ENCODE peak calls at places on chromosomes 5 and 9, in four cellular contexts. J is tibial nerve, L is sigmoid colon, D is cardiac muscle cell. M is an unnamed sample.
A peak's percentile ranks its signal among the peaks of the same experiment; 100 is the strongest.

GRCh38 chr5:57495285-57495684 is 12.7 kb upstream of the ACTBL2 start:
- DNase-seq in J (no peak), L (no peak), D (no peak), M (no peak)

GRCh38 chr9:16192403-16193017 is 639.7 kb downstream of the CCDC171 start:
- DNase-seq in J (no peak), L (no peak), D (peak; percentile 76), M (no peak)

GRCh38 chr9:73143606-73144328 is 7.9 kb upstream of the ANXA1 start:
- DNase-seq in J (no peak), L (no peak), D (peak; percentile 91), M (no peak)

GRCh38 chr5:169296456-169297220 is 4.3 kb downstream of the SLIT3 start:
- DNase-seq in J (peak; percentile 60), L (peak; percentile 81), D (peak; percentile 61), M (no peak)

GRCh38 chr5:116754556-116754955 is 179.9 kb upstream of the SEMA6A start:
- DNase-seq in J (no peak), L (no peak), D (no peak), M (no peak)

GRCh38 chr9:111559000-111559610 is 34.1 kb downstream of the ZNF483 start:
- DNase-seq in J (no peak), L (no peak), D (peak; percentile 46), M (no peak)

GRCh38 chr5:99070355-99070754 is 141.5 kb upstream of the CHD1 start:
- DNase-seq in J (no peak), L (no peak), D (no peak), M (no peak)

GRCh38 chr9:135391759-135392158 is 87.8 kb upstream of the PPP1R26 start:
- DNase-seq in J (no peak), L (no peak), D (no peak), M (no peak)

GRCh38 chr5:64746446-64746845 is 22.0 kb downstream of the SREK1IP1 start:
- DNase-seq in J (no peak), L (no peak), D (no peak), M (no peak)

GRCh38 chr9:116027511-116027910 is 126.1 kb upstream of the PAPPA start:
- DNase-seq in J (no peak), L (no peak), D (peak; percentile 87), M (no peak)

GRCh38 chr9:135992486-135993408 is 31.6 kb upstream of the UBAC1 start:
- DNase-seq in J (peak; percentile 69), L (peak; percentile 94), D (peak; percentile 95), M (no peak)

GRCh38 chr5:172183881-172184280 is 4.1 kb downstream of the STK10 start:
- DNase-seq in J (no peak), L (no peak), D (no peak), M (no peak)

DNA sequence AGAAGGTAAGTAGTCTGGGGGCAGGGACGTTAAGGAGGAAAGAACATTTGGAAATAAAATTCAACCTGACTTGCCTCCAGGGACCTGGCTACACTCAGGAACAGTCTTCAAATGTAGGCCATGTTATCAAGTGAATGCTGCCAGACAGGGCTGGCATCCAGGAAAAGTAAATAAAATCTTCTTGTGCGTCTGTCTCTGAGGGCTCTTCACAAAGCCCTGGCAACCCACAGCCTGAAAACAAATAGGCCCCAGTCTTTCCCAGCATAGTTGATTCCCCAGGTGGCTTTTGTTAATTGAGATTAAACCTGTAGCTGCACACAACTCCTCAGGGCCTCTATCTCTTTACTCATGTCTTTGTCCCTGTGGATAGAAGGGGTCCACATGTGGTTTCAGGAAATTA is 55.4 kb downstream of the STK32A start:
- DNase-seq in J (no peak), L (no peak), D (no peak), M (no peak)
- H3K27ac ChIP-seq in J (no peak overlapping the region), L (no peak overlapping the region), D (no peak overlapping the region), M (no peak overlapping the region)

DNA sequence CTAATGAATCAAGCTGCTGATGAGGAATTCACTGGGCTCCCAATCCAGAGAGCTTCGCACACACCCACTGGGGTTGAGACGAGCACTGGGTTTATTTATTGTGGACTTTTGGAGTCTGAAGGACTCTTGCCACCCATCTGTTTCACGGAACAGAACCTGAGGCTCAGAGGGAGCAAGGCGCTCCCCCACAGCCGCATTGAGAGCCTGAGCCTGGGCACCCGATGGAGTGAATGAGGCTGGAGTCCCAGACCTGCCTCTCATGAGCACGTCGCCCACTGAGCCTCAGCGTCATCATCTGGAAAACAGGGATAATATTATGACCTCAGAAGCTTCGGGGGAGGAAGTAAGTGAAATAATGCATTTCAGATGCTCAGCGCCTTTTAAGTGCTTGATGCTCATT is 5.4 kb downstream of the NEK6 start:
- DNase-seq in J (no peak), L (no peak), D (no peak), M (no peak)
- H3K9me3 ChIP-seq in J (no peaks in the 10 kb centered on the region), L (no peaks in the 10 kb centered on the region), D (no peaks in the 10 kb centered on the region), M (no peaks in the 10 kb centered on the region)

GRCh38 chr5:17951392-17952169 is 317.3 kb downstream of the TAF11L14 start:
- DNase-seq in J (no peak), L (no peak), D (no peak), M (no peak)
- H3K4me3 ChIP-seq in J (no peak overlapping the region), L (no peak overlapping the region), D (no peak overlapping the region), M (no peak overlapping the region)

GRCh38 chr5:68215208-68215887 is at the start of gene PIK3R1:
- DNase-seq in J (peak; percentile 92), L (peak; percentile 97), D (peak; percentile 98), M (peak; percentile 92)

GRCh38 chr5:68217476-68217984 is 2.0 kb downstream of the PIK3R1 start:
- DNase-seq in J (no peak), L (no peak), D (peak; percentile 33), M (no peak)

GRCh38 chr5:68214472-68215207 is 916 bp upstream of the PIK3R1 start:
- DNase-seq in J (no peak), L (no peak), D (peak; percentile 30), M (no peak)

GRCh38 chr5:68215888-68216736 is 556 bp downstream of the PIK3R1 start:
- DNase-seq in J (no peak), L (peak; percentile 76), D (peak; percentile 45), M (peak; percentile 91)

DNA sequence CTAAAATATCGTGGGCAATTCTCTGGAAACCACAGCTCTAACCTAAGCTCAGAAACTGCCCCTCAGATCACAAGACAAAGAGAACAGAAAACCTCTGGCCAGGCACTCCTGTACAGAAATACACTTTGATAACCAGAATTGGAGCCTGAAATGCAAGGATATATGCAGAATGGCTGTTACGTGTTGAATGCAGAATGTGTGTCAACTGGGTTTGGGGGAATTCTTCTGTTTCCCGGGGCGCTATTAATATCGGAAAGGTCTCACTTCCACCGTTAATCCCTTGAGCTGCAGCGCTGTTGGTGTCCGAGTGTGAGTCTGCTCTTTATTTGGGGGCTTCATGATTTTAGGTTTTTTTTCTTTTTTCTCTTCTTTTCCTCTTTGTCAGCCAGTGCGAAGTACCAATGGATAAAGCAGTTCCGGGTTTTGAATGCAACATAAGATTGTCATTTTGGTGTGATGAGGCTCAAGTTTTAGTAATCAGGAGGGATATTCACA is 1.2 kb downstream of the PIK3R1 start:
- DNase-seq in J (no peak), L (no peak), D (no peak), M (no peak)
- H3K27ac ChIP-seq in J (peak overlapping the region; percentile 98), L (peak overlapping the region; percentile 98), D (peak overlapping the region; percentile 93), M (peak overlapping the region; percentile 77)

DNA sequence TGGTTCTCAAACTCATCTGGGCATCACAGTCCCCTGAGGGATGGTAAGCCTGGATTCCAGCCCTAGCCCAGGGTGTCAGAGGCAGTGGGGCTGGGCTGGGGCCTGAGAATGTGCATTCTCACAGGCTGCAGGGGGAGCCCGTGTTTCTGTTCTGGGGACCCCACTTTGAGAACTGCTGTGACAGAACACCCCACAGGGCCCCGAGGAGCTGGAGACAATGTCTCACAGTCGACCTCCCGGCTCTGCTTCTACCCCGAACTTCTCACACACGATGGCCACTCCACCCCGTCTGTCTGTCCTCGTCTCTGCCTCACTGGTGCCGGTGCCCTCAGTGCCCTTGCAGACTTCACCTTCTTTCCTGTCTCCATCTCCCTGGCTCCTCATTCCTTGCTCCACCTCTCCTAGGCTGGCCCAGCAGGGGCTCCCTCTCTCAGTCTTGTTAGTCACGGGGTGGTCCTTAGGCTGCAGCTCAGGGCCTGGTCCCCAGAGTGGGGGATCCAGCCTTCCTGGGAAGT is 130.0 kb downstream of the CACNA1B start:
- DNase-seq in J (no peak), L (peak; percentile 50), D (no peak), M (no peak)
- H3K9me3 ChIP-seq in J (no peaks in the 10 kb centered on the region), L (no peaks in the 10 kb centered on the region), D (no peaks in the 10 kb centered on the region), M (no peaks in the 10 kb centered on the region)

DNA sequence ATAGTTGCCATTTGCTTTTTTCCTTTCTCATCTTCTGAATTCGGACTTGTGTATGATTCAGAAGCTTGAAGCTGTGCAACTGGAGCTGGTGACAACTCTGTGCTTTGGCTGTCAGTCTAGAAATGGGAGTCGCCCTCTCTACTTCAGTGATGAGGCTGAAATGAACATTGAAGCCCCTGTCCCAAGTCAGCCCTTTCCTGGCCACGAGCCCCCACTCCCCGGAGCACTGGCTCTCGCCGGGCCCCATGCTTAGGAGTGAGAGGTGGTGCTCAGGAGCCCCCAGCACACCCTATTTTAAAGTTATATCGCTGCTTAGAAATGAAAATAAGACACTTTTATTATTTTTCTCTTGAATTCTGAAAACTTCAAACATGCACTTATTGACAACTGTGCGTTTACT is 66.0 kb downstream of the PSMB7 start:
- DNase-seq in J (no peak), L (no peak), D (no peak), M (no peak)
- H3K4me3 ChIP-seq in J (no peak overlapping the region), L (no peak overlapping the region), D (no peak overlapping the region), M (no peak overlapping the region)

DNA sequence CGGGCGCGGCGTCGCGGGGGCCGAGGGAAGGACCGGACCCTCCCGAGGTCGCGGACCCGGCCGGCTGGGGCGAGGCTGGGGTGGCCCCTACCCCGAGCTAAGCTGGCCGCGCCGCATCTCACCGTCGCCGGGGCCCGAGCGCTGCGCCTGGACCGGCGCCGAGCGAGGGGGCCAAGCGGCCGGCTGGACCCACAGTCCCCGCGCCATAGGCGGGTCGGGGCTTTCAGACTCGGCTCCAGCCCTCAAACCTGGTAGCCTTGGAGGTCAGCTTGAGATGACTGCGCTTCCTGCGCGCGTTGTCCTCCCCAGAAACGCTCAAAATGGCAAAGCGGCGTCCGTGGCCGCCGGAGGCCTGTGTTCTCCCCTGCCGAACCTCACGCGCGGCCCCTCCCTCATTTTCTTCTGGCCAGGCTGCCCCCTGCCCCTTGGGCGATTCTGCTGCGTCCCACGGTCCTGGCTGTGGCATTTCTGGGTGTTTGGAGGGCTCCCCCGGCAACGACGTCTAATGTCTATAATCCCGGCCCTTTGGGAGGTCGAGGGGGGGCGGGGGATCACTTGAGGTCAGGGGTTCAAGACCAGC is 8.7 kb upstream of the GRIN1 start:
- DNase-seq in J (no peak), L (no peak), D (peak; percentile 11), M (no peak)
- H3K27ac ChIP-seq in J (peak overlapping the region; percentile 71), L (no peak overlapping the region), D (no peak overlapping the region), M (peak overlapping the region; percentile 81)